ENCODE peak calls at places on chromosome X, in nine cellular contexts. E, X, K, F, R, S, G, P and H are unnamed samples.

GRCh38 chrX:23788521-23788920 is 5.5 kb downstream of the SAT1 start:
- DNase-seq in P (no peak), R (no peak), E (no peak), X (no peak), G (no peak), F (no peak), K (no peak), S (no peak), H (no peak)

GRCh38 chrX:130014356-130014755 is 31.9 kb downstream of the BCORL1 start:
- DNase-seq in R (no peak), X (no peak), S (no peak), K (no peak), G (no peak), E (no peak), F (no peak), P (no peak), H (no peak)

GRCh38 chrX:150692837-150693781 is at the start of gene MTMR1:
- DNase-seq in E (peak), K (no peak), G (peak), R (no peak), S (peak), F (peak), X (no peak), P (peak), H (peak)

GRCh38 chrX:23937100-23937499 is 29.3 kb downstream of the CXorf58 start:
- DNase-seq in G (no peak), S (no peak), X (no peak), E (no peak), P (no peak), R (no peak), K (peak), F (no peak), H (no peak)

GRCh38 chrX:111116666-111117065 is 20.7 kb downstream of the PAK3 start:
- DNase-seq in G (no peak), F (no peak), K (no peak), X (no peak), S (no peak), R (no peak), E (no peak), P (no peak), H (no peak)

GRCh38 chrX:67555578-67556203 is 11.9 kb downstream of the AR start:
- DNase-seq in P (no peak), X (peak), G (no peak), E (peak), K (peak), R (no peak), F (peak), S (no peak), H (peak)

GRCh38 chrX:20215565-20215964 is 51.1 kb downstream of the RPS6KA3 start:
- DNase-seq in R (no peak), X (no peak), K (no peak), E (no peak), S (no peak), F (no peak), G (no peak), P (no peak), H (no peak)

GRCh38 chrX:18591834-18592233 is 80.1 kb downstream of the RS1 start:
- DNase-seq in F (no peak), K (no peak), S (no peak), P (no peak), R (no peak), X (no peak), G (no peak), E (no peak), H (no peak)

GRCh38 chrX:16578218-16578617 is 71.7 kb upstream of the S100G start:
- DNase-seq in F (no peak), S (no peak), X (peak), K (peak), E (no peak), R (no peak), G (no peak), P (no peak), H (no peak)

GRCh38 chrX:103376979-103377324 is 614 bp downstream of the BEX3 start:
- DNase-seq in R (no peak), P (peak), F (no peak), E (peak), K (no peak), G (no peak), S (no peak), X (peak), H (no peak)

GRCh38 chrX:84487365-84488353 is 14.6 kb downstream of the HDX start:
- DNase-seq in P (no peak), E (no peak), K (no peak), G (no peak), F (no peak), R (no peak), S (no peak), X (no peak), H (no peak)

GRCh38 chrX:53086464-53086863 is 4.3 kb downstream of the TSPYL2 start:
- DNase-seq in F (no peak), G (no peak), S (no peak), E (no peak), P (no peak), X (no peak), K (peak), R (no peak), H (peak)

GRCh38 chrX:131331152-131331551 is 42.0 kb upstream of the IGSF1 start:
- DNase-seq in S (no peak), E (no peak), R (no peak), F (no peak), X (no peak), K (no peak), G (no peak), P (no peak), H (no peak)

GRCh38 chrX:141185366-141185765 is 8.4 kb upstream of the LDOC1 start:
- DNase-seq in K (no peak), X (no peak), F (no peak), G (no peak), S (no peak), P (no peak), R (no peak), E (no peak), H (no peak)

GRCh38 chrX:1481636-1482529 is 29.2 kb upstream of the ASMTL start:
- DNase-seq in F (peak), X (peak), K (peak), R (peak), E (peak), P (peak), S (peak), G (peak), H (no peak)

GRCh38 chrX:56233682-56234081 is 1.5 kb downstream of the KLF8 start:
- DNase-seq in K (peak), G (no peak), X (peak), E (peak), P (peak), F (peak), S (no peak), R (no peak), H (peak)

GRCh38 chrX:32896132-32896531 is 315.2 kb downstream of the DMD start:
- DNase-seq in R (no peak), K (no peak), P (no peak), S (no peak), E (no peak), G (no peak), X (no peak), F (no peak), H (no peak)